ENCODE peak calls at places on chromosomes 4 and X, in ten cellular contexts. One of them, this sample, is unnamed.

GRCh38 chrX:153624196-153625091 is 22.6 kb upstream of the DUSP9 start:
- DNase-seq in A549: no peak
- DNase-seq in left lung: no peak
- DNase-seq in foreskin fibroblast: no peak
- DNase-seq in cardiac muscle cell: no peak
- DNase-seq in neural progenitor cell: no peak
- DNase-seq in neural crest cell: no peak
- DNase-seq in breast epithelium: no peak
- DNase-seq in nephron progenitor cell: no peak
- DNase-seq in Calu3: no peak
- DNase-seq in this sample: no peak

GRCh38 chr4:119626420-119626819 is 2.2 kb downstream of the PDE5A start:
- DNase-seq in A549: no peak
- DNase-seq in left lung: no peak
- DNase-seq in foreskin fibroblast: peak; percentile 32
- DNase-seq in cardiac muscle cell: no peak
- DNase-seq in neural progenitor cell: no peak
- DNase-seq in neural crest cell: no peak
- DNase-seq in breast epithelium: no peak
- DNase-seq in nephron progenitor cell: no peak
- DNase-seq in Calu3: no peak
- DNase-seq in this sample: no peak

GRCh38 chrX:155293771-155294170 is 29.5 kb upstream of the RAB39B start:
- DNase-seq in A549: no peak
- DNase-seq in left lung: no peak
- DNase-seq in foreskin fibroblast: no peak
- DNase-seq in cardiac muscle cell: no peak
- DNase-seq in neural progenitor cell: no peak
- DNase-seq in neural crest cell: no peak
- DNase-seq in breast epithelium: no peak
- DNase-seq in nephron progenitor cell: no peak
- DNase-seq in Calu3: no peak
- DNase-seq in this sample: no peak

GRCh38 chrX:47577424-47577823 is 4.8 kb upstream of the TIMP1 start:
- DNase-seq in A549: no peak
- DNase-seq in left lung: no peak
- DNase-seq in foreskin fibroblast: peak; percentile 41
- DNase-seq in cardiac muscle cell: no peak
- DNase-seq in neural progenitor cell: no peak
- DNase-seq in neural crest cell: no peak
- DNase-seq in breast epithelium: no peak
- DNase-seq in nephron progenitor cell: no peak
- DNase-seq in Calu3: no peak
- DNase-seq in this sample: no peak

GRCh38 chr4:98546910-98547544 is 111.4 kb downstream of the TSPAN5 start:
- DNase-seq in A549: no peak
- DNase-seq in left lung: no peak
- DNase-seq in foreskin fibroblast: peak; percentile 73
- DNase-seq in cardiac muscle cell: no peak
- DNase-seq in neural progenitor cell: peak; percentile 44
- DNase-seq in neural crest cell: no peak
- DNase-seq in breast epithelium: no peak
- DNase-seq in nephron progenitor cell: peak; percentile 12
- DNase-seq in Calu3: no peak
- DNase-seq in this sample: no peak

GRCh38 chrX:137031039-137031438 is 2.8 kb downstream of the GPR101 start:
- DNase-seq in A549: no peak
- DNase-seq in left lung: no peak
- DNase-seq in foreskin fibroblast: no peak
- DNase-seq in cardiac muscle cell: no peak
- DNase-seq in neural progenitor cell: no peak
- DNase-seq in neural crest cell: no peak
- DNase-seq in breast epithelium: no peak
- DNase-seq in nephron progenitor cell: no peak
- DNase-seq in Calu3: no peak
- DNase-seq in this sample: no peak

GRCh38 chrX:45517090-45517973 is 316.7 kb upstream of the DIPK2B start:
- DNase-seq in A549: no peak
- DNase-seq in left lung: no peak
- DNase-seq in foreskin fibroblast: peak; percentile 84
- DNase-seq in cardiac muscle cell: no peak
- DNase-seq in neural progenitor cell: no peak
- DNase-seq in neural crest cell: no peak
- DNase-seq in breast epithelium: no peak
- DNase-seq in nephron progenitor cell: no peak
- DNase-seq in Calu3: peak; percentile 10
- DNase-seq in this sample: no peak

GRCh38 chrX:49163555-49164419 is 1.2 kb downstream of the MAGIX start:
- DNase-seq in A549: peak; percentile 72
- DNase-seq in left lung: peak; percentile 94
- DNase-seq in foreskin fibroblast: peak; percentile 91
- DNase-seq in cardiac muscle cell: peak; percentile 81
- DNase-seq in neural progenitor cell: peak; percentile 88
- DNase-seq in neural crest cell: peak; percentile 62
- DNase-seq in breast epithelium: peak; percentile 82
- DNase-seq in nephron progenitor cell: peak; percentile 79
- DNase-seq in Calu3: peak; percentile 88
- DNase-seq in this sample: peak; percentile 79

GRCh38 chr4:144504853-144505252 is 141.1 kb upstream of the HHIP start:
- DNase-seq in A549: no peak
- DNase-seq in left lung: no peak
- DNase-seq in foreskin fibroblast: no peak
- DNase-seq in cardiac muscle cell: no peak
- DNase-seq in neural progenitor cell: no peak
- DNase-seq in neural crest cell: no peak
- DNase-seq in breast epithelium: no peak
- DNase-seq in nephron progenitor cell: no peak
- DNase-seq in Calu3: no peak
- DNase-seq in this sample: no peak

GRCh38 chrX:27987862-27988646 is 6.8 kb upstream of the DCAF8L1 start:
- DNase-seq in A549: no peak
- DNase-seq in left lung: no peak
- DNase-seq in foreskin fibroblast: no peak
- DNase-seq in cardiac muscle cell: no peak
- DNase-seq in neural progenitor cell: peak; percentile 13
- DNase-seq in neural crest cell: no peak
- DNase-seq in breast epithelium: no peak
- DNase-seq in nephron progenitor cell: no peak
- DNase-seq in Calu3: no peak
- DNase-seq in this sample: no peak

GRCh38 chr4:7324651-7325121 is 110.0 kb downstream of the PSAPL1 start:
- DNase-seq in A549: no peak
- DNase-seq in left lung: peak; percentile 39
- DNase-seq in foreskin fibroblast: no peak
- DNase-seq in cardiac muscle cell: no peak
- DNase-seq in neural progenitor cell: peak; percentile 48
- DNase-seq in neural crest cell: no peak
- DNase-seq in breast epithelium: no peak
- DNase-seq in nephron progenitor cell: no peak
- DNase-seq in Calu3: no peak
- DNase-seq in this sample: no peak

GRCh38 chr4:7322166-7322991 is 112.4 kb downstream of the PSAPL1 start:
- DNase-seq in A549: no peak
- DNase-seq in left lung: peak; percentile 44
- DNase-seq in foreskin fibroblast: no peak
- DNase-seq in cardiac muscle cell: peak; percentile 66
- DNase-seq in neural progenitor cell: peak; percentile 69
- DNase-seq in neural crest cell: no peak
- DNase-seq in breast epithelium: no peak
- DNase-seq in nephron progenitor cell: no peak
- DNase-seq in Calu3: no peak
- DNase-seq in this sample: no peak

GRCh38 chr4:180828455-180829018 is 1414.7 kb upstream of the TENM3 start:
- DNase-seq in A549: no peak
- DNase-seq in left lung: no peak
- DNase-seq in foreskin fibroblast: peak; percentile 41
- DNase-seq in cardiac muscle cell: peak; percentile 73
- DNase-seq in neural progenitor cell: peak; percentile 51
- DNase-seq in neural crest cell: peak; percentile 48
- DNase-seq in breast epithelium: no peak
- DNase-seq in nephron progenitor cell: peak; percentile 25
- DNase-seq in Calu3: peak; percentile 21
- DNase-seq in this sample: no peak

GRCh38 chr4:145511913-145512522 is 30.4 kb downstream of the SMAD1 start:
- DNase-seq in A549: no peak
- DNase-seq in left lung: no peak
- DNase-seq in foreskin fibroblast: peak; percentile 25
- DNase-seq in cardiac muscle cell: no peak
- DNase-seq in neural progenitor cell: no peak
- DNase-seq in neural crest cell: no peak
- DNase-seq in breast epithelium: no peak
- DNase-seq in nephron progenitor cell: no peak
- DNase-seq in Calu3: no peak
- DNase-seq in this sample: no peak

DNA sequence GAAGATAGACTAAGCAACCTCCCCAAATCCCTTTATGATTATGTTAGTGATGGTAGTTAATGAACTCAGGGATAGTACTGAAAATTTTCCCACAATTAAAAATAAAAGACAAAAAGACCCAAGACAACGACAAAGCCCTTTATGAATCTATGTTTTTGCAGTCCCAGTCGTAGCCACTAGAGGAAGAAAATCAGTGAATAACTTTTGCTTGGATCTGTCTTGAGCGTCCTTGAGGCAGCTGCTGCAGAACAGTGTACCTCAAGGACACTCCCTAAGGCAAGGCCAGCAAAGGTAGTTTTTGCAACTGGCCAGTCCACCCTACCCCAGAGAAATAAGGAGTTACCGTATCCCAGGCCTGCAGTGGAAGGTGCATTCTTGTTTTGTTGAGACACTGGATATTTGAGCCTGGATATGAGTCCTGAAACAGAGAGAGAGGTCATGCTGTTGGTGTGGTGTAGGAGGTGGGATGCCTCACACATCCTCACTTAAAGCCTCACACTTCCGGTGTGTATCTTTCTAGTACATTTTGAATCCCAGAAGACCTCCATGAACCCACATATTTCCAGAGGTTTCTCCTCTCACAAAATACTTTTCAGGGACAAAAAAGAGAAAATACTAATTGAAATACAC is 8.7 kb upstream of the TIMM8A start:
- DNase-seq in A549: no peak
- DNase-seq in left lung: no peak
- DNase-seq in foreskin fibroblast: peak; percentile 27
- DNase-seq in cardiac muscle cell: no peak
- DNase-seq in neural progenitor cell: peak; percentile 3
- DNase-seq in neural crest cell: no peak
- DNase-seq in breast epithelium: no peak
- DNase-seq in nephron progenitor cell: no peak
- DNase-seq in Calu3: no peak
- DNase-seq in this sample: no peak
- TF ChIP-seq CTCF in A549: no peak
- TF ChIP-seq CTCF in left lung: no peak
- TF ChIP-seq CTCF in foreskin fibroblast: no peak
- TF ChIP-seq CTCF in cardiac muscle cell: peak; percentile 41
- TF ChIP-seq CTCF in neural progenitor cell: peak; percentile 38
- TF ChIP-seq CTCF in neural crest cell: peak; percentile 44
- TF ChIP-seq CTCF in breast epithelium: no peak
- TF ChIP-seq CTCF in nephron progenitor cell: peak; percentile 27
- TF ChIP-seq CTCF in Calu3: no peak
- TF ChIP-seq CTCF in this sample: no peak

GRCh38 chr4:103099691-103100392 is at the start of gene BDH2:
- DNase-seq in A549: peak; percentile 75
- DNase-seq in left lung: no peak
- DNase-seq in foreskin fibroblast: peak; percentile 94
- DNase-seq in cardiac muscle cell: peak; percentile 89
- DNase-seq in neural progenitor cell: peak; percentile 92
- DNase-seq in neural crest cell: peak; percentile 20
- DNase-seq in breast epithelium: no peak
- DNase-seq in nephron progenitor cell: peak; percentile 41
- DNase-seq in Calu3: peak; percentile 11
- DNase-seq in this sample: no peak
- TF ChIP-seq CTCF in A549: peak; percentile 61
- TF ChIP-seq CTCF in left lung: peak; percentile 85
- TF ChIP-seq CTCF in foreskin fibroblast: peak; percentile 54
- TF ChIP-seq CTCF in cardiac muscle cell: peak; percentile 64
- TF ChIP-seq CTCF in neural progenitor cell: peak; percentile 84
- TF ChIP-seq CTCF in neural crest cell: peak; percentile 82
- TF ChIP-seq CTCF in breast epithelium: peak; percentile 82
- TF ChIP-seq CTCF in nephron progenitor cell: peak; percentile 68
- TF ChIP-seq CTCF in Calu3: peak; percentile 21
- TF ChIP-seq CTCF in this sample: peak; percentile 37

GRCh38 chrX:53242310-53242709 is 17.3 kb upstream of the KDM5C start:
- DNase-seq in A549: no peak
- DNase-seq in left lung: no peak
- DNase-seq in foreskin fibroblast: no peak
- DNase-seq in cardiac muscle cell: no peak
- DNase-seq in neural progenitor cell: no peak
- DNase-seq in neural crest cell: no peak
- DNase-seq in breast epithelium: no peak
- DNase-seq in nephron progenitor cell: no peak
- DNase-seq in Calu3: no peak
- DNase-seq in this sample: no peak

GRCh38 chrX:53241558-53241957 is 16.6 kb upstream of the KDM5C start:
- DNase-seq in A549: no peak
- DNase-seq in left lung: no peak
- DNase-seq in foreskin fibroblast: no peak
- DNase-seq in cardiac muscle cell: no peak
- DNase-seq in neural progenitor cell: no peak
- DNase-seq in neural crest cell: no peak
- DNase-seq in breast epithelium: no peak
- DNase-seq in nephron progenitor cell: no peak
- DNase-seq in Calu3: no peak
- DNase-seq in this sample: no peak

GRCh38 chrX:53247928-53248327 is 22.9 kb upstream of the KDM5C start:
- DNase-seq in A549: no peak
- DNase-seq in left lung: no peak
- DNase-seq in foreskin fibroblast: no peak
- DNase-seq in cardiac muscle cell: no peak
- DNase-seq in neural progenitor cell: no peak
- DNase-seq in neural crest cell: no peak
- DNase-seq in breast epithelium: no peak
- DNase-seq in nephron progenitor cell: no peak
- DNase-seq in Calu3: no peak
- DNase-seq in this sample: no peak

GRCh38 chrX:53246231-53246630 is 21.2 kb upstream of the KDM5C start:
- DNase-seq in A549: no peak
- DNase-seq in left lung: no peak
- DNase-seq in foreskin fibroblast: no peak
- DNase-seq in cardiac muscle cell: no peak
- DNase-seq in neural progenitor cell: no peak
- DNase-seq in neural crest cell: no peak
- DNase-seq in breast epithelium: no peak
- DNase-seq in nephron progenitor cell: no peak
- DNase-seq in Calu3: no peak
- DNase-seq in this sample: no peak

GRCh38 chrX:53244610-53245009 is 19.6 kb upstream of the KDM5C start:
- DNase-seq in A549: no peak
- DNase-seq in left lung: no peak
- DNase-seq in foreskin fibroblast: peak; percentile 17
- DNase-seq in cardiac muscle cell: no peak
- DNase-seq in neural progenitor cell: no peak
- DNase-seq in neural crest cell: no peak
- DNase-seq in breast epithelium: no peak
- DNase-seq in nephron progenitor cell: no peak
- DNase-seq in Calu3: no peak
- DNase-seq in this sample: no peak
- TF ChIP-seq CTCF in A549: peak; percentile 28
- TF ChIP-seq CTCF in left lung: no peak
- TF ChIP-seq CTCF in foreskin fibroblast: no peak
- TF ChIP-seq CTCF in cardiac muscle cell: peak; percentile 38
- TF ChIP-seq CTCF in neural progenitor cell: peak; percentile 44
- TF ChIP-seq CTCF in neural crest cell: peak; percentile 37
- TF ChIP-seq CTCF in breast epithelium: no peak
- TF ChIP-seq CTCF in nephron progenitor cell: no peak
- TF ChIP-seq CTCF in Calu3: peak; percentile 26
- TF ChIP-seq CTCF in this sample: no peak

GRCh38 chrX:54639346-54640102 is 109.5 kb downstream of the GNL3L start:
- DNase-seq in A549: peak; percentile 90
- DNase-seq in left lung: peak; percentile 94
- DNase-seq in foreskin fibroblast: peak; percentile 97
- DNase-seq in cardiac muscle cell: peak; percentile 94
- DNase-seq in neural progenitor cell: peak; percentile 96
- DNase-seq in neural crest cell: peak; percentile 79
- DNase-seq in breast epithelium: peak; percentile 85
- DNase-seq in nephron progenitor cell: peak; percentile 86
- DNase-seq in Calu3: peak; percentile 91
- DNase-seq in this sample: peak; percentile 76
- TF ChIP-seq CTCF in A549: peak; percentile 67
- TF ChIP-seq CTCF in left lung: peak; percentile 66
- TF ChIP-seq CTCF in foreskin fibroblast: peak; percentile 59
- TF ChIP-seq CTCF in cardiac muscle cell: peak; percentile 62
- TF ChIP-seq CTCF in neural progenitor cell: peak; percentile 65
- TF ChIP-seq CTCF in neural crest cell: peak; percentile 71
- TF ChIP-seq CTCF in breast epithelium: peak; percentile 57
- TF ChIP-seq CTCF in nephron progenitor cell: peak; percentile 56
- TF ChIP-seq CTCF in Calu3: peak; percentile 53
- TF ChIP-seq CTCF in this sample: no peak